ENCODE peak calls at places on chromosomes 13 and 19, in four cellular contexts. O is NCI-H1436 treated with DMSO at 0.1 percent for 48 hours, H is adrenal gland, J is iris pigment epithelial cell. B is an unnamed sample.

GRCh38 chr13:34391071-34391470 is 551.0 kb upstream of the NBEA start:
- DNase-seq in O (no peak), H (no peak), J (peak), B (no peak)

GRCh38 chr13:48220592-48221300 is 12.3 kb upstream of the ITM2B start:
- DNase-seq in O (no peak), H (no peak), J (no peak), B (no peak)

GRCh38 chr19:30373593-30373992 is 1.4 kb downstream of the ZNF536 start:
- DNase-seq in O (no peak), H (no peak), J (no peak), B (no peak)

GRCh38 chr13:44738463-44738862 is 162.3 kb upstream of the TSC22D1 start:
- DNase-seq in O (no peak), H (no peak), J (no peak), B (no peak)

GRCh38 chr19:3857449-3858003 is 11.3 kb downstream of the ZFR2 start:
- DNase-seq in O (no peak), H (no peak), J (no peak), B (peak)

GRCh38 chr13:36344886-36345437 is 1.2 kb downstream of the SPART start:
- DNase-seq in O (no peak), H (peak), J (no peak), B (no peak)

GRCh38 chr13:71316964-71317363 is 550.0 kb downstream of the DACH1 start:
- DNase-seq in O (peak), H (no peak), J (no peak), B (no peak)

GRCh38 chr19:48279747-48280146 is 9.9 kb downstream of the ZNF114 start:
- DNase-seq in O (no peak), H (no peak), J (no peak), B (no peak)

GRCh38 chr13:111528513-111528912 is 208.1 kb downstream of the TEX29 start:
- DNase-seq in O (no peak), H (no peak), J (no peak), B (no peak)

GRCh38 chr19:40089462-40089861 is 1.3 kb downstream of the ZNF780A start:
- DNase-seq in O (no peak), H (no peak), J (peak), B (no peak)

GRCh38 chr19:8039231-8039630 is 13.3 kb upstream of the CCL25 start:
- DNase-seq in O (no peak), H (no peak), J (no peak), B (no peak)

GRCh38 chr19:42090687-42091086 is 14.7 kb downstream of the ZNF574 start:
- DNase-seq in O (no peak), H (no peak), J (no peak), B (no peak)

B was measured in NCI-H2171.